ENCODE peak calls at places on chromosomes 7 and 10, in eight cellular contexts. One of them, this sample, is unnamed.

GRCh38 chr7:50982626-50983025 is 199.9 kb upstream of the GRB10 start:
- DNase-seq in dorsolateral prefrontal cortex: no peak
- DNase-seq in upper lobe of right lung: no peak
- DNase-seq in HCT116: no peak
- DNase-seq in colonic mucosa: no peak
- DNase-seq in HL-60: no peak
- DNase-seq in OCI-LY7: no peak
- DNase-seq in RWPE2: no peak
- DNase-seq in this sample: no peak

GRCh38 chr10:22550732-22551131 is 163.6 kb downstream of the PIP4K2A start:
- DNase-seq in RWPE2: no peak
- DNase-seq in HCT116: peak; percentile 16
- DNase-seq in HL-60: peak; percentile 2
- DNase-seq in OCI-LY7: peak; percentile 58
- DNase-seq in dorsolateral prefrontal cortex: peak; percentile 54
- DNase-seq in upper lobe of right lung: no peak
- DNase-seq in colonic mucosa: peak; percentile 48
- DNase-seq in this sample: peak; percentile 46

GRCh38 chr7:3300221-3300650 is 816 bp upstream of the SDK1 start:
- DNase-seq in dorsolateral prefrontal cortex: no peak
- DNase-seq in upper lobe of right lung: no peak
- DNase-seq in OCI-LY7: no peak
- DNase-seq in HCT116: no peak
- DNase-seq in HL-60: no peak
- DNase-seq in RWPE2: no peak
- DNase-seq in colonic mucosa: no peak
- DNase-seq in this sample: no peak

GRCh38 chr10:36547965-36548364 is 577.4 kb upstream of the ANKRD30A start:
- DNase-seq in dorsolateral prefrontal cortex: no peak
- DNase-seq in RWPE2: no peak
- DNase-seq in OCI-LY7: no peak
- DNase-seq in upper lobe of right lung: no peak
- DNase-seq in HCT116: no peak
- DNase-seq in colonic mucosa: no peak
- DNase-seq in HL-60: no peak
- DNase-seq in this sample: no peak

GRCh38 chr7:4270268-4270667 is 411.8 kb upstream of the FOXK1 start:
- DNase-seq in OCI-LY7: no peak
- DNase-seq in HL-60: no peak
- DNase-seq in HCT116: no peak
- DNase-seq in colonic mucosa: peak; percentile 11
- DNase-seq in upper lobe of right lung: no peak
- DNase-seq in RWPE2: no peak
- DNase-seq in dorsolateral prefrontal cortex: no peak
- DNase-seq in this sample: no peak

GRCh38 chr7:111986601-111987000 is 219.6 kb downstream of the DOCK4 start:
- DNase-seq in colonic mucosa: no peak
- DNase-seq in upper lobe of right lung: no peak
- DNase-seq in RWPE2: no peak
- DNase-seq in OCI-LY7: no peak
- DNase-seq in dorsolateral prefrontal cortex: no peak
- DNase-seq in HCT116: no peak
- DNase-seq in HL-60: no peak
- DNase-seq in this sample: no peak

GRCh38 chr10:44195120-44196007 is 189.5 kb downstream of the CXCL12 start:
- DNase-seq in OCI-LY7: no peak
- DNase-seq in HL-60: no peak
- DNase-seq in HCT116: no peak
- DNase-seq in RWPE2: no peak
- DNase-seq in upper lobe of right lung: no peak
- DNase-seq in dorsolateral prefrontal cortex: no peak
- DNase-seq in colonic mucosa: peak; percentile 57
- DNase-seq in this sample: peak; percentile 67

GRCh38 chr7:51802698-51803097 is 486.1 kb upstream of the COBL start:
- DNase-seq in colonic mucosa: no peak
- DNase-seq in dorsolateral prefrontal cortex: no peak
- DNase-seq in OCI-LY7: no peak
- DNase-seq in HCT116: no peak
- DNase-seq in upper lobe of right lung: no peak
- DNase-seq in HL-60: no peak
- DNase-seq in RWPE2: no peak
- DNase-seq in this sample: no peak

GRCh38 chr7:22725585-22725984 is 1.4 kb upstream of the IL6 start:
- DNase-seq in OCI-LY7: peak; percentile 39
- DNase-seq in HL-60: no peak
- DNase-seq in RWPE2: no peak
- DNase-seq in upper lobe of right lung: no peak
- DNase-seq in HCT116: peak; percentile 27
- DNase-seq in colonic mucosa: no peak
- DNase-seq in dorsolateral prefrontal cortex: no peak
- DNase-seq in this sample: no peak

GRCh38 chr7:100088095-100088620 is 611 bp upstream of the COPS6 start:
- DNase-seq in RWPE2: no peak
- DNase-seq in HL-60: no peak
- DNase-seq in upper lobe of right lung: no peak
- DNase-seq in dorsolateral prefrontal cortex: no peak
- DNase-seq in colonic mucosa: no peak
- DNase-seq in HCT116: no peak
- DNase-seq in OCI-LY7: no peak
- DNase-seq in this sample: no peak

GRCh38 chr7:117041007-117041406 is 87.7 kb downstream of the ST7 start:
- DNase-seq in HCT116: no peak
- DNase-seq in colonic mucosa: no peak
- DNase-seq in HL-60: no peak
- DNase-seq in OCI-LY7: no peak
- DNase-seq in upper lobe of right lung: no peak
- DNase-seq in RWPE2: no peak
- DNase-seq in dorsolateral prefrontal cortex: no peak
- DNase-seq in this sample: no peak

GRCh38 chr7:79652619-79653018 is 199.2 kb upstream of the MAGI2 start:
- DNase-seq in OCI-LY7: no peak
- DNase-seq in HL-60: no peak
- DNase-seq in colonic mucosa: no peak
- DNase-seq in dorsolateral prefrontal cortex: no peak
- DNase-seq in HCT116: no peak
- DNase-seq in upper lobe of right lung: no peak
- DNase-seq in RWPE2: no peak
- DNase-seq in this sample: no peak

GRCh38 chr10:31929260-31929985 is 792 bp upstream of the ARHGAP12 start:
- DNase-seq in HCT116: no peak
- DNase-seq in dorsolateral prefrontal cortex: peak; percentile 35
- DNase-seq in RWPE2: no peak
- DNase-seq in colonic mucosa: peak; percentile 81
- DNase-seq in OCI-LY7: peak; percentile 33
- DNase-seq in upper lobe of right lung: peak; percentile 79
- DNase-seq in HL-60: peak; percentile 10
- DNase-seq in this sample: peak; percentile 50

GRCh38 chr7:45687721-45688120 is 113.6 kb downstream of the ADCY1 start:
- DNase-seq in HL-60: no peak
- DNase-seq in dorsolateral prefrontal cortex: no peak
- DNase-seq in HCT116: no peak
- DNase-seq in RWPE2: no peak
- DNase-seq in colonic mucosa: peak; percentile 12
- DNase-seq in upper lobe of right lung: peak; percentile 52
- DNase-seq in OCI-LY7: no peak
- DNase-seq in this sample: no peak

GRCh38 chr10:70106958-70107791 is 25.4 kb downstream of the AIFM2 start:
- DNase-seq in upper lobe of right lung: no peak
- DNase-seq in HL-60: no peak
- DNase-seq in OCI-LY7: peak; percentile 54
- DNase-seq in colonic mucosa: no peak
- DNase-seq in dorsolateral prefrontal cortex: no peak
- DNase-seq in HCT116: no peak
- DNase-seq in RWPE2: no peak
- DNase-seq in this sample: no peak

DNA sequence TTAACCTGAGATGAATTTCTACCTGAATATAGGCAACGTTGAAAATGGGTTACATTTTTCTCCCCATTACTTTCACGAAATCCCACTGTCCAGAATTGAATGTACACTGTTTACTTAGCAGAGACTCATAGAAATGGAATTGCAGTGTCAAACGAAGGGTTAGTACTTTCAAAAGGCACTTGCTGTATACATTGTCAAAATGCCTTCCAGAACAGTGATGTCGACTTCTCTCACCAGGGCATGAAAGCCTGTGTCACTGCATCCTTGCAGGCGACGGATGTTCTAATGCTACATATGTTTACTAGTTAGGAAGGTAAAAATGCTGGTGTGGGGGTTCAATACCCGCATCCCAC is 41.2 kb downstream of the TACC2 start:
- DNase-seq in dorsolateral prefrontal cortex: no peak
- DNase-seq in HCT116: no peak
- DNase-seq in RWPE2: no peak
- DNase-seq in colonic mucosa: no peak
- DNase-seq in OCI-LY7: no peak
- DNase-seq in upper lobe of right lung: no peak
- DNase-seq in HL-60: no peak
- DNase-seq in this sample: no peak
- TF ChIP-seq CTCF in dorsolateral prefrontal cortex: no peak
- TF ChIP-seq CTCF in HCT116: no peak
- TF ChIP-seq CTCF in RWPE2: no peak
- TF ChIP-seq CTCF in colonic mucosa: no peak
- TF ChIP-seq CTCF in OCI-LY7: no peak
- TF ChIP-seq CTCF in upper lobe of right lung: no peak
- TF ChIP-seq CTCF in HL-60: no peak
- TF ChIP-seq CTCF in this sample: no peak

GRCh38 chr7:151115836-151116418 is 29.7 kb downstream of the AGAP3 start:
- DNase-seq in upper lobe of right lung: peak; percentile 94
- DNase-seq in HCT116: peak; percentile 81
- DNase-seq in HL-60: no peak
- DNase-seq in colonic mucosa: peak; percentile 84
- DNase-seq in OCI-LY7: no peak
- DNase-seq in RWPE2: peak; percentile 94
- DNase-seq in dorsolateral prefrontal cortex: no peak
- DNase-seq in this sample: no peak
- H3K4me3 ChIP-seq in upper lobe of right lung: peak overlapping the region; percentile 42
- H3K4me3 ChIP-seq in HCT116: peak overlapping the region; percentile 48
- H3K4me3 ChIP-seq in HL-60: no peak overlapping the region
- H3K4me3 ChIP-seq in colonic mucosa: peak overlapping the region; percentile 17
- H3K4me3 ChIP-seq in OCI-LY7: no peak overlapping the region
- H3K4me3 ChIP-seq in RWPE2: peak overlapping the region; percentile 52
- H3K4me3 ChIP-seq in dorsolateral prefrontal cortex: no peak overlapping the region
- H3K4me3 ChIP-seq in this sample: peak overlapping the region; percentile 20

GRCh38 chr10:102597131-102597891 is 47.0 kb upstream of the TRIM8 start:
- DNase-seq in HL-60: no peak
- DNase-seq in OCI-LY7: no peak
- DNase-seq in HCT116: no peak
- DNase-seq in dorsolateral prefrontal cortex: no peak
- DNase-seq in colonic mucosa: no peak
- DNase-seq in RWPE2: no peak
- DNase-seq in upper lobe of right lung: no peak
- DNase-seq in this sample: no peak
- H3K27ac ChIP-seq in HL-60: peak overlapping the region; percentile 56
- H3K27ac ChIP-seq in OCI-LY7: no peak overlapping the region
- H3K27ac ChIP-seq in HCT116: no peak overlapping the region
- H3K27ac ChIP-seq in dorsolateral prefrontal cortex: peak overlapping the region; percentile 72
- H3K27ac ChIP-seq in colonic mucosa: peak overlapping the region; percentile 36
- H3K27ac ChIP-seq in RWPE2: no peak overlapping the region
- H3K27ac ChIP-seq in upper lobe of right lung: peak overlapping the region; percentile 61
- H3K27ac ChIP-seq in this sample: peak overlapping the region; percentile 77

GRCh38 chr10:132632091-132632561 is 94.5 kb downstream of the INPP5A start:
- DNase-seq in dorsolateral prefrontal cortex: peak; percentile 53
- DNase-seq in HL-60: no peak
- DNase-seq in HCT116: no peak
- DNase-seq in OCI-LY7: no peak
- DNase-seq in RWPE2: peak; percentile 49
- DNase-seq in upper lobe of right lung: peak; percentile 62
- DNase-seq in colonic mucosa: no peak
- DNase-seq in this sample: peak; percentile 77

GRCh38 chr10:132634947-132635271 is 97.3 kb downstream of the INPP5A start:
- DNase-seq in HL-60: no peak
- DNase-seq in OCI-LY7: no peak
- DNase-seq in HCT116: no peak
- DNase-seq in dorsolateral prefrontal cortex: no peak
- DNase-seq in upper lobe of right lung: no peak
- DNase-seq in colonic mucosa: no peak
- DNase-seq in RWPE2: no peak
- DNase-seq in this sample: no peak

GRCh38 chr10:132636358-132636757 is 98.8 kb downstream of the INPP5A start:
- DNase-seq in OCI-LY7: no peak
- DNase-seq in RWPE2: peak; percentile 13
- DNase-seq in upper lobe of right lung: peak; percentile 42
- DNase-seq in dorsolateral prefrontal cortex: no peak
- DNase-seq in HCT116: no peak
- DNase-seq in colonic mucosa: no peak
- DNase-seq in HL-60: no peak
- DNase-seq in this sample: peak; percentile 29

GRCh38 chr10:132632851-132633684 is 95.5 kb downstream of the INPP5A start:
- DNase-seq in upper lobe of right lung: peak; percentile 44
- DNase-seq in RWPE2: peak; percentile 44
- DNase-seq in dorsolateral prefrontal cortex: peak; percentile 71
- DNase-seq in HL-60: no peak
- DNase-seq in OCI-LY7: no peak
- DNase-seq in HCT116: no peak
- DNase-seq in colonic mucosa: no peak
- DNase-seq in this sample: peak; percentile 11

DNA sequence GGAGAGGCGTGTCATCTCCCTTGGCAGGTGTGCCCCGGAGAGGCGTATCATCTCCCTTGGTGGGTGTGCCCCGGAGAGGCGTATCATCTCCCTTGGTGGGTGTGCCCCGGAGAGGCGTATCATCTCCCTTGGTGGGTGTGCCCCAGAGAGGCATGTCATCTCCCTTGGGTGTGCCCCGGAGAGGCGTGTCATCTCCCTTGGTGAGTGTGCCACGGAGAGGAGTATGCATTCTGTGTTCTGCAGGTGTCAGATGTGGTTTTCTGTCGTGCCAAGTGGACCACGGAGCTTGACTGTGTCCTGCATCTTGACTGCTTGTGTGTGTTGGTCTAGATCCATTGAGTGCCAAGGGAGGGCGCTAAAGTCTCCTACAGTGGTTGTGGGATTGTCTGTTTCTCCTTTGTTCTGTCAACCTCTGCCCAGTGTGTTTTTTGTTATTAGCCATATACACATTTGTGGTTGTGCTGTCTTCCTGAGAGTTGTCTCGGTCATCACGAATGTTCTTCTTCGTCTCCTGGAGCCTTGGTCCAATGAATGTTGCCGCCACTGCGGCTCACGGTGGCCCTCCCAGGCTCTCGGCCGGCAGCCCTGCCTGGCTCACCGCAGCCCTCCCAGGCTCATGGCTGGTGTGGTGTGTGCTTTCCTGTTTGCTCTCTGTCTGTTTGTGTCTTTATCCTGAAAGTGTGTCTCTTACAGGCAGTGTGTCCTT is 96.8 kb downstream of the INPP5A start:
- DNase-seq in OCI-LY7: peak; percentile 10
- DNase-seq in HL-60: no peak
- DNase-seq in dorsolateral prefrontal cortex: no peak
- DNase-seq in colonic mucosa: peak; percentile 71
- DNase-seq in RWPE2: peak; percentile 21
- DNase-seq in upper lobe of right lung: peak; percentile 45
- DNase-seq in HCT116: no peak
- DNase-seq in this sample: no peak
- TF ChIP-seq CTCF in OCI-LY7: peak; percentile 54
- TF ChIP-seq CTCF in HL-60: no peak
- TF ChIP-seq CTCF in dorsolateral prefrontal cortex: no peak
- TF ChIP-seq CTCF in colonic mucosa: no peak
- TF ChIP-seq CTCF in RWPE2: no peak
- TF ChIP-seq CTCF in upper lobe of right lung: no peak
- TF ChIP-seq CTCF in HCT116: peak; percentile 11
- TF ChIP-seq CTCF in this sample: no peak

GRCh38 chr7:76267835-76268183 is 34.7 kb upstream of the HSPB1 start:
- DNase-seq in dorsolateral prefrontal cortex: no peak
- DNase-seq in HL-60: no peak
- DNase-seq in colonic mucosa: no peak
- DNase-seq in upper lobe of right lung: no peak
- DNase-seq in HCT116: no peak
- DNase-seq in OCI-LY7: no peak
- DNase-seq in RWPE2: no peak
- DNase-seq in this sample: no peak
- H3K4me3 ChIP-seq in dorsolateral prefrontal cortex: no peak overlapping the region
- H3K4me3 ChIP-seq in HL-60: no peak overlapping the region
- H3K4me3 ChIP-seq in colonic mucosa: no peak overlapping the region
- H3K4me3 ChIP-seq in upper lobe of right lung: no peak overlapping the region
- H3K4me3 ChIP-seq in HCT116: no peak overlapping the region
- H3K4me3 ChIP-seq in OCI-LY7: no peak overlapping the region
- H3K4me3 ChIP-seq in RWPE2: no peak overlapping the region
- H3K4me3 ChIP-seq in this sample: no peak overlapping the region